ENCODE peak calls at places on chromosomes 3 and 15, in eight cellular contexts. O, G, Q, P, W, U, C and F are unnamed samples.

GRCh38 chr3:69900331-69900730 is 99.2 kb upstream of the SAMMSON start:
- DNase-seq in G (no peak), U (no peak), W (no peak), C (no peak), P (no peak), Q (no peak), O (no peak), F (no peak)

GRCh38 chr15:101031203-101031602 is 112.0 kb downstream of the LRRK1 start:
- DNase-seq in G (no peak), U (no peak), P (no peak), O (peak; percentile 71), Q (peak; percentile 32), C (peak; percentile 47), W (no peak), F (no peak)

GRCh38 chr3:15360786-15361493 is 28.6 kb upstream of the SH3BP5 start:
- DNase-seq in Q (peak; percentile 77), P (no peak), O (no peak), U (no peak), G (no peak), W (no peak), C (no peak), F (peak; percentile 43)

GRCh38 chr15:88441076-88441730 is 26.0 kb downstream of the MRPL46 start:
- DNase-seq in U (no peak), G (no peak), Q (no peak), P (no peak), O (no peak), C (no peak), W (no peak), F (no peak)

GRCh38 chr3:16516695-16517481 is 3.4 kb upstream of the RFTN1 start:
- DNase-seq in O (peak; percentile 54), W (no peak), C (no peak), Q (peak; percentile 74), U (no peak), P (peak; percentile 70), G (peak; percentile 21), F (peak; percentile 58)

GRCh38 chr3:32384938-32385337 is 6.7 kb upstream of the CMTM7 start:
- DNase-seq in U (no peak), Q (peak; percentile 4), O (no peak), G (no peak), W (no peak), P (peak; percentile 52), C (no peak), F (no peak)

GRCh38 chr3:15063656-15064286 is 1.3 kb downstream of the MRPS25 start:
- DNase-seq in O (no peak), U (no peak), P (no peak), W (no peak), G (no peak), Q (no peak), C (no peak), F (no peak)

GRCh38 chr3:166013073-166013679 is 176.0 kb upstream of the BCHE start:
- DNase-seq in U (no peak), O (peak; percentile 65), P (peak; percentile 65), Q (peak; percentile 37), G (no peak), W (no peak), C (no peak), F (peak; percentile 15)

GRCh38 chr15:50786871-50787270 is 21.4 kb upstream of the SPPL2A start:
- DNase-seq in U (no peak), W (no peak), Q (no peak), G (no peak), P (no peak), O (peak; percentile 34), C (no peak), F (peak; percentile 15)

GRCh38 chr15:87609474-87609873 is 647.1 kb downstream of the NTRK3 start:
- DNase-seq in P (no peak), Q (peak; percentile 88), O (peak; percentile 45), U (no peak), G (no peak), W (no peak), C (no peak), F (peak; percentile 82)

GRCh38 chr15:50750227-50750597 is 15.3 kb downstream of the SPPL2A start:
- DNase-seq in U (no peak), O (no peak), P (no peak), W (no peak), C (no peak), G (no peak), Q (no peak), F (no peak)

GRCh38 chr15:43086551-43086950 is 19.3 kb downstream of the UBR1 start:
- DNase-seq in W (no peak), G (no peak), P (peak; percentile 7), C (no peak), Q (peak; percentile 38), U (no peak), O (peak; percentile 11), F (peak; percentile 18)

GRCh38 chr15:92617197-92618037 is 38.2 kb downstream of the FAM174B start:
- DNase-seq in C (no peak), U (no peak), W (no peak), G (peak; percentile 43), Q (peak; percentile 57), P (no peak), O (no peak), F (peak; percentile 35)

GRCh38 chr3:48739955-48740823 is 23.2 kb upstream of the IP6K2 start:
- DNase-seq in Q (peak; percentile 75), O (peak; percentile 75), P (peak; percentile 94), U (peak; percentile 87), C (peak; percentile 96), G (peak; percentile 84), W (peak; percentile 54), F (peak; percentile 80)

GRCh38 chr15:59349715-59350420 is 22.8 kb downstream of the MYO1E start:
- DNase-seq in Q (peak; percentile 94), C (no peak), O (peak; percentile 98), G (peak; percentile 57), U (peak; percentile 35), W (no peak), P (peak; percentile 35), F (peak; percentile 94)

GRCh38 chr3:142680710-142681109 is 43.1 kb upstream of the TRPC1 start:
- DNase-seq in C (no peak), Q (no peak), W (no peak), O (peak; percentile 51), U (no peak), G (no peak), P (peak; percentile 16), F (no peak)

GRCh38 chr15:96583671-96584070 is 253.2 kb downstream of the NR2F2 start:
- DNase-seq in Q (no peak), O (peak; percentile 32), U (no peak), P (no peak), W (no peak), G (no peak), C (no peak), F (no peak)

DNA sequence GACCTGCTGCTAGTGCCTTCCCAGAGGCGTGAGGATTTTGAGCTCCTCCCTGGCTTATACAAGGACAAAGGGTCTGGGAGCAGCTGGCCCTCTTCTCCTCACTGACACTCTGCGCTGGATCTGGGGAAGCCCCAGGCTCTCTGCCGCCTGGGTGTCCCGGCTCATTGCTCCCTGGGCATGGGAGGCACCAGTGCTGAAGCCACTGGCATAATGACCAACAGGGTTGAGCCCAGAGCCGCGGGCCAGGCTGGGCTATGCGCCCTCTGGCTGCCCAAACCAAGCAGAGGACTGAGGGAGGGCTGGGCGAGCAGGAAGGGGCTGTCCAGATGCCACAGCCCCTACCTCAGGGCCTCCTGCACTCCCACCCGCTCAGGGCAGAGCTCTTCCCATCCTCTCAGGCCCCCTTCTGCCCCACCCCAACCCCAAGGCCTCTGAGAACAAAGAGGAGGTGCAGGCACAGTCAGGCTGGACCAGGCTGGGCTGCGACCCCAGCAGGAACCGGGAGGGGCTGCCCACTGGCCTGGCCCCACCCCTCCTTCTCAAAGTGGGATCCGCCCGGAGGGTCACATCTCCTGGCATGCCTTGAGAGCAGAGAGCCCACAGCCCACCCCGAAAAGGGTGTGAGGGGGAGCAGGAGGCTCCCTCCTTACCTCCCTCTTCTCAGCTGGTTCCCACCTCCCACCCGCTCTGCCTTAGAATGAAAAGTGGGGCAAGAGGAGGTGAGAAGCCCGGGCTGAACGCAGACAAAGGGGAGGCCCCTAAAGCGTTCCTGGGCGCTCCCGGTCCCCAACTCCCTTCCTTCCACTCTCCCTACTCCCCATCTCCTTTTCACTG is 1.5 kb downstream of the LINGO1 start:
- DNase-seq in O (no peak), Q (no peak), C (peak; percentile 66), G (no peak), P (peak; percentile 60), U (no peak), W (no peak), F (no peak)
- TF ChIP-seq CTCF in O (no peak), Q (no peak), C (no peak), G (no peak), P (peak; percentile 64), U (no peak), W (no peak), F (peak; percentile 32)

GRCh38 chr3:197298341-197298857 is at the start of gene DLG1:
- DNase-seq in O (peak; percentile 98), W (peak; percentile 78), P (peak; percentile 89), G (peak; percentile 90), Q (peak; percentile 92), C (peak; percentile 96), U (peak; percentile 90), F (peak; percentile 79)
- TF ChIP-seq CTCF in O (no peak), W (no peak), P (no peak), G (no peak), Q (no peak), C (no peak), U (no peak), F (no peak)

GRCh38 chr3:72976182-72976825 is 20.3 kb upstream of the PPP4R2 start:
- DNase-seq in G (no peak), P (no peak), Q (peak; percentile 48), O (peak; percentile 56), W (no peak), C (no peak), U (no peak), F (peak; percentile 37)

GRCh38 chr3:72974956-72975355 is 21.7 kb upstream of the PPP4R2 start:
- DNase-seq in O (peak; percentile 20), W (no peak), Q (no peak), C (no peak), G (no peak), P (no peak), U (no peak), F (no peak)

GRCh38 chr3:72977463-72977862 is 19.1 kb upstream of the PPP4R2 start:
- DNase-seq in Q (no peak), O (no peak), C (no peak), G (no peak), U (no peak), P (no peak), W (no peak), F (no peak)

GRCh38 chr3:72973786-72974185 is 22.8 kb upstream of the PPP4R2 start:
- DNase-seq in W (no peak), U (no peak), C (no peak), G (no peak), Q (no peak), O (peak; percentile 29), P (no peak), F (no peak)

GRCh38 chr3:72977060-72977459 is 19.6 kb upstream of the PPP4R2 start:
- DNase-seq in G (no peak), U (no peak), Q (peak; percentile 14), C (no peak), W (no peak), P (no peak), O (peak; percentile 30), F (no peak)
- TF ChIP-seq CTCF in G (no peak), U (no peak), Q (no peak), C (no peak), W (no peak), P (no peak), O (no peak), F (peak; percentile 56)

DNA sequence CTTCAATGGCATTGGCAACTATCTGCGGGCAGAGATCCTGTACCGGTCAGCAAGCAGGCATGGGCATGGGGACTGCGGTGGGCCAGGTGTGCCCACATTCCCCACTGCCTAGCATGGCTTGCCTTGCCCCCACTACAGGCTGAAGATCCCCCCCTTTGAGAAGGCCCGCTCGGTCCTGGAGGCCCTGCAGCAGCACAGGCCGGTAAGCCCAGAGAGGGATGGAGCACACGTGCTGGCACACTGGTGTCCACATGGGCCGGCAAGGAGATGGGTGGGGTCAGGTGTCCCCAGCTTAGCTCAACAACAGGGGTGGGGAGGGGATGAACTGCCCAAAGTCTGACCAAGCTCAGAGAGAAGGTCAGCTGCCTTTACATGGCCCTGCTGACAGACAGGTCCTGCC is 5.3 kb downstream of the NEIL1 start:
- DNase-seq in W (no peak), Q (no peak), U (no peak), C (peak; percentile 61), G (no peak), O (no peak), P (no peak), F (no peak)
- TF ChIP-seq CTCF in W (no peak), Q (no peak), U (no peak), C (no peak), G (no peak), O (no peak), P (no peak), F (no peak)